ENCODE peak calls at places on chromosomes 16 and 17, in eight cellular contexts. S is fibroblast of villous mesenchyme, B is GM13976, V is uterus, A is cardiac fibroblast, G is astrocyte of the cerebellum, U is endodermal cell, P is mucosa of descending colon. Z is an unnamed sample.
A peak's percentile ranks its signal among the peaks of the same experiment; 100 is the strongest.

GRCh38 chr17:81551458-81552243 is 502 bp downstream of the FAAP100 start:
- DNase-seq in P (peak; percentile 68), B (peak; percentile 62), V (no peak), A (no peak), U (peak; percentile 71), S (peak; percentile 58), G (no peak), Z (no peak)

GRCh38 chr17:81961554-81962498 is 839 bp upstream of the NOTUM start:
- DNase-seq in B (no peak), A (no peak), P (no peak), S (no peak), G (no peak), V (no peak), U (peak; percentile 72), Z (no peak)

GRCh38 chr16:27839419-27839818 is 224.1 kb downstream of the GSG1L start:
- DNase-seq in P (no peak), V (no peak), G (no peak), A (no peak), U (peak; percentile 36), S (no peak), B (no peak), Z (no peak)

GRCh38 chr17:40307001-40307690 is 1.8 kb upstream of the RARA start:
- DNase-seq in U (peak; percentile 82), S (peak; percentile 93), B (no peak), V (peak; percentile 13), G (no peak), P (peak; percentile 61), A (peak; percentile 78), Z (peak; percentile 23)

GRCh38 chr17:9513266-9513665 is 62.4 kb downstream of the STX8 start:
- DNase-seq in S (peak; percentile 24), U (no peak), A (no peak), P (no peak), V (no peak), B (no peak), G (no peak), Z (no peak)

GRCh38 chr17:39576187-39576586 is 31.5 kb downstream of the NEUROD2 start:
- DNase-seq in V (no peak), A (peak; percentile 17), G (no peak), P (no peak), U (peak; percentile 87), S (no peak), B (no peak), Z (no peak)

GRCh38 chr16:73797115-73797514 is 499.5 kb upstream of the PSMD7 start:
- DNase-seq in A (no peak), U (no peak), B (no peak), S (no peak), P (no peak), V (no peak), G (no peak), Z (no peak)

GRCh38 chr16:73025506-73026131 is 22.3 kb downstream of the ZFHX3 start:
- DNase-seq in G (no peak), P (no peak), A (peak; percentile 36), V (peak; percentile 64), U (peak; percentile 48), B (no peak), S (peak; percentile 59), Z (no peak)

GRCh38 chr16:85017603-85018002 is 6.3 kb upstream of the ZDHHC7 start:
- DNase-seq in B (no peak), U (no peak), S (no peak), A (no peak), G (no peak), P (no peak), V (no peak), Z (no peak)

GRCh38 chr17:40556198-40556661 is 9.0 kb downstream of the CCR7 start:
- DNase-seq in B (peak; percentile 16), S (no peak), A (no peak), P (no peak), G (no peak), V (no peak), U (peak; percentile 18), Z (no peak)

GRCh38 chr17:19727466-19728113 is 11.2 kb upstream of the SLC47A2 start:
- DNase-seq in B (no peak), G (peak; percentile 38), V (peak; percentile 73), S (peak; percentile 92), P (no peak), A (peak; percentile 97), U (no peak), Z (no peak)

DNA sequence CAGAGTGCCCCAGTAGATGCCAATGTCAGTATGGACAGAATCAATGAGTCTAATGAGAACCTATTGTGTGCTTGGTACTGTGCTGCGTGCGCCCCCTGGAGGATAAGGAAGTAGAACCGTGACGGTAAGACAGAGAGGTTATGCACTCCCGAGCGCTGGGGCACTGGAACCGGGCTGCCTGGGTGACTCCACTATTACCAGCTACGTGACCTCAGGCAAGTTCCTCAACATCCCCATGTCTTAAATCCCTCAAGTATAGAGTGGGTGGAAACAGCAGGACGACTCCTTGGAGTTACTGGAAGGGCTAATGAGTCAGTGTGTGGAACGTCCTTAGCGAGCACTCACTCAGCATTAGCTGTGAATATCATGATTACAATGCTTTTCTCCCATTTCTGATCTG is 16.2 kb downstream of the CHST4 start:
- DNase-seq in U (peak; percentile 93), V (no peak), G (no peak), A (peak; percentile 30), P (no peak), S (peak; percentile 31), B (peak; percentile 64), Z (peak; percentile 69)
- TF ChIP-seq CTCF in U (peak; percentile 88), V (peak; percentile 8), G (peak; percentile 49), A (peak; percentile 56), P (no peak), S (peak; percentile 59), B (peak; percentile 56), Z (peak; percentile 69)

GRCh38 chr16:3149193-3149530 is 14.3 kb downstream of the ZNF213 start:
- DNase-seq in B (no peak), U (no peak), S (no peak), P (no peak), G (no peak), V (no peak), A (no peak), Z (no peak)

GRCh38 chr16:3149630-3150345 is 15.0 kb downstream of the ZNF213 start:
- DNase-seq in G (no peak), B (peak; percentile 84), A (peak; percentile 73), U (peak; percentile 91), S (peak; percentile 60), V (peak; percentile 60), P (peak; percentile 86), Z (peak; percentile 78)

GRCh38 chr16:3147757-3148104 is 12.9 kb downstream of the ZNF213 start:
- DNase-seq in V (no peak), P (peak; percentile 39), A (no peak), B (no peak), G (no peak), S (no peak), U (no peak), Z (no peak)

GRCh38 chr16:3147046-3147756 is 12.4 kb downstream of the ZNF213 start:
- DNase-seq in S (no peak), A (no peak), U (no peak), P (no peak), B (no peak), V (no peak), G (no peak), Z (no peak)

DNA sequence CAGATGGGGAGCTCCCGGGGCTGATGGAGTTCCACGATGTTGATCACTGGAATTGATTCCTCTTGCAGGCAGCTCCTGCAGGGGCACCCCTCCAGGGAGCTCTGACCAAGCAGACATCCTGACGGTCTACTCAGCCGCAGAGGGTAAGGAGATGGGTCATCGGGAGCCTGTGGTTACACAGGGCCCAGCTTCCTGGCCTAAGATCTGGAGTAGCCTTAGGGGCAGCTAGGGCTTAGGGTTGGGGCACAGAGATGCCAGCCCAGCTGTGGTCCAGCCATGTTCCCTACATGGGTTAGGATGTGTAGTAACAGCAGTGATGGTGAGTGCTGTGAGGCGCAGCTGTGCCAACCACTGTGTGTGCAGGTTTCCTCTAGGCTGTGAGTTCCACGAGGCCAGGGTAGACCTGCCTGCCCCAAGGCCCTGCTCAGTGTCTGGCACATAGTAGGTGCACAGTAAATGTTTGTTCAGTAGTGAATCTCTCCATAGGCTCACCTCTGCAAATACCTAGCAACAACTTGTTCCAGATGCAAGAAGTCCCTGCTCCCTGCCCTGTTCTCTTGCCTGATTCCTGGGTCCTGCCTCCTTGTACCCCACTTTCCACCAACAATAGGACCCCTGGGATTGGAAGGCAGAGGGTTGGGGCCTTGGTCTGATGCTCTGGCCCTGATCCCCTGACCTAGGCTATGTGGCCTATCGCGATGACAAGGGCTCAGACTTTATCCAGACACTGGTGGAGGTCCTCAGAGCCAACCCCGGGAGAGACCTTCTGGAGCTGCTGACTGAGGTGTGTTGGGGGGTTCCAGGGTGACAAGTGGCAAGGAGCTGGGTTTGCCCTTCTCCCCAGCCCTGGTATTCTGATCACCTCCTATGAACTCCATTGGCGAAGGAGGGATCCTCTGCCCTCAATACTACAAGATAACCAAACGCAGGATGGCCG is 13.7 kb downstream of the ZNF213 start:
- DNase-seq in V (no peak), P (peak; percentile 15), A (no peak), G (no peak), U (no peak), S (no peak), B (no peak), Z (no peak)
- TF ChIP-seq CTCF in V (no peak), P (no peak), A (no peak), G (no peak), U (no peak), S (no peak), B (no peak), Z (no peak)

GRCh38 chr17:67558740-67559380 is 158.9 kb upstream of the NOL11 start:
- DNase-seq in S (no peak), U (peak; percentile 54), P (no peak), A (peak; percentile 24), B (no peak), V (no peak), G (no peak), Z (no peak)

GRCh38 chr17:67557921-67558320 is 159.8 kb upstream of the NOL11 start:
- DNase-seq in G (no peak), V (no peak), P (no peak), U (peak; percentile 39), A (no peak), B (no peak), S (peak; percentile 18), Z (no peak)

GRCh38 chr17:67555855-67556254 is 161.9 kb upstream of the NOL11 start:
- DNase-seq in S (no peak), P (no peak), B (no peak), U (peak; percentile 17), A (no peak), G (no peak), V (no peak), Z (no peak)

GRCh38 chr17:67557052-67557845 is 160.5 kb upstream of the NOL11 start:
- DNase-seq in S (no peak), G (no peak), A (no peak), B (no peak), P (no peak), U (peak; percentile 38), V (no peak), Z (no peak)

DNA sequence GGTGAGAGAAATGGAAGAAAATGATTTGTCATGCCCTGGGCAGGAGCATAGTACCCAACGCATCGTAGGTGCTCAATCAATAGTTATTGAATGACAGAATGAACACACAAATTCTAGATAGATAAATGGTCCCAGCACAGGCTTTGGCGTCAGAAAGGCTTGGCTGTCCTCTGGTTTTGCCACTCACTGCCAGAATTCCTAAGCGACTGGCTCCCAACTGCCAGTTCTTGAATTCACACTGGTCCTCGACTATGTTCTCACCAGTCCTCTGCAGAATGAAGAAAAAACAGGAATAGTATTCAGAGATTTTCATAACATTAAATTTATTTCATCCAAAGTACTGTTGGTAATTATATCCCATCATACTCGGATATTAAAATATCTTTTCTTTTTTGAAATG is 163.1 kb upstream of the NOL11 start:
- DNase-seq in S (no peak), U (peak; percentile 13), V (no peak), G (no peak), P (no peak), B (no peak), A (no peak), Z (no peak)
- TF ChIP-seq CTCF in S (no peak), U (no peak), V (no peak), G (no peak), P (no peak), B (no peak), A (no peak), Z (no peak)

GRCh38 chr17:75779250-75779986 is 5.2 kb upstream of the UNK start:
- DNase-seq in A (peak; percentile 100), V (peak; percentile 97), B (peak; percentile 94), G (peak; percentile 100), S (peak; percentile 100), P (peak; percentile 97), U (peak; percentile 100), Z (peak; percentile 94)
- TF ChIP-seq CTCF in A (no peak), V (no peak), B (no peak), G (no peak), S (no peak), P (no peak), U (no peak), Z (no peak)

Z was measured in GM10248.